ENCODE peak calls at places on chromosomes 7 and 10, in nine cellular contexts. J is EH; V is KG1; R is activated CD4-positive, alpha-beta T cell treated with anti-CD3 and anti-CD28 coated beads, Interleukin-2, amount 10 ng/mL, durations not matched to agents 7 days and 5 days; K is KBM-7; U is AG09319; H is T-helper 1 cell; W is HTR-8/SVneo; X is right atrium auricular region. C is an unnamed sample.

GRCh38 chr10:95792874-95793285 is 36.9 kb downstream of the ENTPD1 start:
- DNase-seq in J (peak; percentile 91), V (no peak), R (no peak), K (no peak), U (no peak), H (no peak), W (no peak), X (no peak), C (peak; percentile 47)

GRCh38 chr10:786666-787512 is 97.4 kb upstream of the DIP2C start:
- DNase-seq in J (no peak), V (no peak), R (no peak), K (no peak), U (no peak), H (no peak), W (no peak), X (peak; percentile 49), C (peak; percentile 13)

GRCh38 chr10:132867801-132868644 is 74.3 kb downstream of the CFAP46 start:
- DNase-seq in J (no peak), V (no peak), R (no peak), K (no peak), U (no peak), H (no peak), W (no peak), X (no peak), C (no peak)

GRCh38 chr7:103685646-103686418 is 239.8 kb upstream of the SLC26A5 start:
- DNase-seq in J (no peak), V (no peak), R (no peak), K (no peak), U (no peak), H (no peak), W (no peak), X (no peak), C (no peak)

GRCh38 chr7:30799976-30800661 is 28.9 kb downstream of the MINDY4 start:
- DNase-seq in J (no peak), V (no peak), R (no peak), K (no peak), U (no peak), H (no peak), W (no peak), X (no peak), C (no peak)

GRCh38 chr10:86744067-86744725 is 12.2 kb upstream of the BMPR1A start:
- DNase-seq in J (no peak), V (no peak), R (no peak), K (no peak), U (no peak), H (no peak), W (no peak), X (no peak), C (peak; percentile 22)

GRCh38 chr7:132179681-132180080 is 396.6 kb downstream of the PLXNA4 start:
- DNase-seq in J (no peak), V (no peak), R (no peak), K (no peak), U (no peak), H (no peak), W (no peak), X (no peak), C (no peak)

GRCh38 chr7:50508471-50508943 is 56.7 kb downstream of the DDC start:
- DNase-seq in J (no peak), V (no peak), R (no peak), K (no peak), U (no peak), H (no peak), W (no peak), X (no peak), C (peak; percentile 41)

GRCh38 chr10:95421782-95422181 is 131.0 kb upstream of the PDLIM1 start:
- DNase-seq in J (no peak), V (no peak), R (no peak), K (no peak), U (no peak), H (no peak), W (no peak), X (no peak), C (no peak)

GRCh38 chr7:111931958-111932357 is 274.2 kb downstream of the DOCK4 start:
- DNase-seq in J (peak; percentile 6), V (no peak), R (no peak), K (no peak), U (no peak), H (no peak), W (no peak), X (no peak), C (peak; percentile 38)

GRCh38 chr10:137031-137430 is 1.8 kb downstream of the ZMYND11 start:
- DNase-seq in J (peak; percentile 21), V (peak; percentile 26), R (peak; percentile 41), K (peak; percentile 62), U (no peak), H (no peak), W (peak; percentile 31), X (no peak), C (peak; percentile 41)

GRCh38 chr10:5233324-5233723 is 36.7 kb downstream of the AKR1C4 start:
- DNase-seq in J (no peak), V (no peak), R (no peak), K (no peak), U (no peak), H (no peak), W (no peak), X (no peak), C (no peak)

GRCh38 chr7:100568176-100568935 is 5.3 kb downstream of the SAP25 start:
- DNase-seq in J (no peak), V (no peak), R (no peak), K (no peak), U (no peak), H (no peak), W (no peak), X (no peak), C (no peak)

GRCh38 chr10:86362129-86362527 is 4.5 kb downstream of the GRID1 start:
- DNase-seq in J (no peak), V (no peak), R (no peak), K (no peak), U (no peak), H (no peak), W (no peak), X (no peak), C (no peak)

GRCh38 chr10:35079763-35080162 is 10.4 kb downstream of the CUL2 start:
- DNase-seq in J (peak; percentile 91), V (no peak), R (no peak), K (no peak), U (peak; percentile 29), H (no peak), W (peak; percentile 70), X (no peak), C (peak; percentile 85)

GRCh38 chr10:74704629-74705360 is 121.6 kb upstream of the KAT6B start:
- DNase-seq in J (no peak), V (no peak), R (no peak), K (no peak), U (no peak), H (no peak), W (no peak), X (no peak), C (no peak)

GRCh38 chr7:141640239-141640840 is 61.6 kb downstream of the DENND11 start:
- DNase-seq in J (peak; percentile 41), V (no peak), R (no peak), K (no peak), U (no peak), H (no peak), W (no peak), X (no peak), C (peak; percentile 24)

GRCh38 chr10:24457661-24458318 is 248.9 kb downstream of the KIAA1217 start:
- DNase-seq in J (peak; percentile 60), V (no peak), R (no peak), K (no peak), U (no peak), H (no peak), W (no peak), X (no peak), C (peak; percentile 68)

GRCh38 chr7:5289345-5289744 is 6.6 kb downstream of the SLC29A4 start:
- DNase-seq in J (no peak), V (no peak), R (no peak), K (no peak), U (no peak), H (no peak), W (no peak), X (no peak), C (no peak)

GRCh38 chr10:127550861-127551260 is 1.8 kb downstream of the NPS start:
- DNase-seq in J (no peak), V (no peak), R (no peak), K (no peak), U (no peak), H (no peak), W (no peak), X (no peak), C (peak; percentile 2)

GRCh38 chr7:4642468-4643203 is 39.5 kb upstream of the FOXK1 start:
- DNase-seq in J (no peak), V (no peak), R (no peak), K (no peak), U (no peak), H (no peak), W (no peak), X (no peak), C (no peak)

GRCh38 chr7:11332186-11332864 is 358.7 kb downstream of the PHF14 start:
- DNase-seq in J (no peak), V (no peak), R (no peak), K (no peak), U (no peak), H (no peak), W (no peak), X (no peak), C (no peak)

GRCh38 chr10:103021897-103022286 is 103.8 kb downstream of the CNNM2 start:
- DNase-seq in J (peak; percentile 64), V (no peak), R (no peak), K (no peak), U (no peak), H (no peak), W (no peak), X (no peak), C (peak; percentile 60)

GRCh38 chr7:103857435-103857834 is 132.0 kb downstream of the RELN start:
- DNase-seq in J (no peak), V (no peak), R (no peak), K (no peak), U (no peak), H (no peak), W (no peak), X (no peak), C (no peak)

GRCh38 chr10:97498841-97499560 is at the start of gene UBTD1:
- DNase-seq in J (peak; percentile 73), V (no peak), R (peak; percentile 37), K (peak; percentile 40), U (no peak), H (no peak), W (peak; percentile 96), X (no peak), C (peak; percentile 31)

GRCh38 chr10:6128591-6129383 is 40.0 kb downstream of the RBM17 start:
- DNase-seq in J (peak; percentile 66), V (no peak), R (no peak), K (peak; percentile 72), U (no peak), H (no peak), W (no peak), X (no peak), C (peak; percentile 66)

GRCh38 chr7:115356139-115356746 is 434.3 kb downstream of the MDFIC start:
- DNase-seq in J (peak; percentile 20), V (no peak), R (no peak), K (no peak), U (no peak), H (no peak), W (no peak), X (no peak), C (peak; percentile 44)

GRCh38 chr10:102611514-102612095 is 32.7 kb upstream of the TRIM8 start:
- DNase-seq in J (peak; percentile 43), V (no peak), R (no peak), K (no peak), U (no peak), H (no peak), W (no peak), X (no peak), C (peak; percentile 78)

GRCh38 chr10:110330675-110331074 is 26.0 kb upstream of the SMNDC1 start:
- DNase-seq in J (no peak), V (no peak), R (no peak), K (no peak), U (no peak), H (no peak), W (no peak), X (no peak), C (no peak)

GRCh38 chr7:24705481-24705954 is 51.7 kb downstream of the GSDME start:
- DNase-seq in J (no peak), V (no peak), R (no peak), K (peak; percentile 8), U (no peak), H (no peak), W (no peak), X (no peak), C (no peak)

GRCh38 chr10:133079836-133080682 is 7.7 kb upstream of the ADGRA1 start:
- DNase-seq in J (no peak), V (no peak), R (no peak), K (no peak), U (no peak), H (no peak), W (no peak), X (no peak), C (no peak)